ENCODE peak calls at places on chromosome 20, in four cellular contexts. F is HepG2, S is GM12878, N is H1. K is an unnamed sample.

GRCh38 chr20:57072184-57072583 is 194.3 kb downstream of the BMP7 start:
- DNase-seq in F (no peak), S (no peak), N (no peak), K (no peak)

GRCh38 chr20:19594896-19595295 is 163.2 kb upstream of the RIN2 start:
- DNase-seq in F (no peak), S (no peak), N (no peak), K (no peak)

GRCh38 chr20:8534368-8534767 is 402.3 kb downstream of the PLCB1 start:
- DNase-seq in N (no peak), S (no peak), F (no peak), K (no peak)

GRCh38 chr20:57988828-57989227 is 239.6 kb downstream of the ANKRD60 start:
- DNase-seq in N (no peak), S (no peak), F (no peak), K (no peak)

GRCh38 chr20:41177636-41178035 is 40.3 kb downstream of the PLCG1 start:
- DNase-seq in F (no peak), N (peak; percentile 40), S (no peak), K (no peak)

GRCh38 chr20:24353135-24353694 is 116.2 kb upstream of the SYNDIG1 start:
- DNase-seq in S (no peak), F (no peak), N (no peak), K (no peak)

GRCh38 chr20:38165089-38165965 is at the start of gene TGM2:
- DNase-seq in N (peak; percentile 79), F (peak; percentile 87), S (peak; percentile 32), K (peak; percentile 95)

GRCh38 chr20:18907353-18907752 is 93.8 kb downstream of the SCP2D1 start:
- DNase-seq in S (no peak), N (no peak), F (no peak), K (no peak)

GRCh38 chr20:47577271-47577670 is 75.6 kb downstream of the NCOA3 start:
- DNase-seq in S (no peak), F (no peak), N (no peak), K (no peak)

GRCh38 chr20:52676282-52676995 is 295.7 kb upstream of the TSHZ2 start:
- DNase-seq in N (no peak), S (no peak), F (no peak), K (no peak)

GRCh38 chr20:58028123-58028522 is 200.3 kb downstream of the ANKRD60 start:
- DNase-seq in N (peak; percentile 76), S (no peak), F (no peak), K (peak; percentile 10)

GRCh38 chr20:4667371-4667773 is 54.3 kb upstream of the PRND start:
- DNase-seq in S (no peak), N (no peak), F (no peak), K (no peak)

GRCh38 chr20:61725145-61725544 is 340.5 kb downstream of the TAF4 start:
- DNase-seq in N (no peak), S (no peak), F (no peak), K (no peak)

GRCh38 chr20:17569616-17570346 is at the start of gene DSTN:
- DNase-seq in F (peak; percentile 90), S (peak; percentile 38), N (peak; percentile 96), K (peak; percentile 91)

GRCh38 chr20:23613676-23614075 is 8.0 kb upstream of the CST9 start:
- DNase-seq in S (no peak), N (no peak), F (no peak), K (no peak)

GRCh38 chr20:37566590-37567330 is 39.1 kb upstream of the BLCAP start:
- DNase-seq in F (no peak), N (no peak), S (no peak), K (no peak)

GRCh38 chr20:22394583-22394982 is 189.8 kb downstream of the FOXA2 start:
- DNase-seq in F (no peak), S (no peak), N (no peak), K (no peak)

GRCh38 chr20:47998736-47999135 is 213.5 kb upstream of the SULF2 start:
- DNase-seq in S (no peak), N (no peak), F (no peak), K (no peak)

GRCh38 chr20:53949319-53949839 is 121.0 kb downstream of the BCAS1 start:
- DNase-seq in S (no peak), N (peak; percentile 43), F (no peak), K (no peak)

GRCh38 chr20:32190608-32191415 is 16.7 kb downstream of the PLAGL2 start:
- DNase-seq in N (peak; percentile 56), S (no peak), F (no peak), K (no peak)

GRCh38 chr20:1323830-1324597 is 4.9 kb downstream of the SDCBP2 start:
- DNase-seq in N (peak; percentile 33), S (no peak), F (no peak), K (no peak)

GRCh38 chr20:62900692-62901584 is 25.4 kb downstream of the DIDO1 start:
- DNase-seq in N (no peak), F (peak; percentile 70), S (no peak), K (no peak)

GRCh38 chr20:39825950-39826349 is 863.1 kb downstream of the MAFB start:
- DNase-seq in N (no peak), F (no peak), S (peak; percentile 62), K (no peak)

GRCh38 chr20:57553376-57554018 is 7.4 kb upstream of the PCK1 start:
- DNase-seq in S (no peak), N (no peak), F (no peak), K (no peak)

GRCh38 chr20:53642196-53643030 is 48.8 kb upstream of the ZNF217 start:
- DNase-seq in F (peak; percentile 99), S (no peak), N (no peak), K (peak; percentile 80)

GRCh38 chr20:19718880-19719279 is 39.2 kb upstream of the RIN2 start:
- DNase-seq in F (no peak), S (no peak), N (no peak), K (no peak)

GRCh38 chr20:645318-646106 is 7.5 kb downstream of the SRXN1 start:
- DNase-seq in N (peak; percentile 96), S (peak; percentile 25), F (peak; percentile 90), K (peak; percentile 57)

GRCh38 chr20:37535443-37536132 is 7.9 kb upstream of the BLCAP start:
- DNase-seq in F (no peak), N (no peak), S (no peak), K (no peak)

GRCh38 chr20:47055699-47056369 is 161.2 kb downstream of the EYA2 start:
- DNase-seq in N (no peak), F (no peak), S (no peak), K (no peak)

GRCh38 chr20:47524385-47524784 is 22.7 kb downstream of the NCOA3 start:
- DNase-seq in F (no peak), N (no peak), S (no peak), K (no peak)

GRCh38 chr20:3783068-3783489 is 1.8 kb upstream of the SPEF1 start:
- DNase-seq in N (no peak), F (no peak), S (no peak), K (no peak)

GRCh38 chr20:11880694-11881093 is 37.0 kb upstream of the BTBD3 start:
- DNase-seq in S (no peak), N (no peak), F (peak; percentile 24), K (no peak)
- TF ChIP-seq CBX5 in S (no peak), N (no peak), F (no peak), K (no peak)

GRCh38 chr20:33415948-33416347 is 14.6 kb upstream of the CDK5RAP1 start:
- DNase-seq in S (no peak), F (peak; percentile 56), N (peak; percentile 64), K (peak; percentile 63)
- TF ChIP-seq CBX5 in S (no peak), F (peak; percentile 46), N (no peak), K (no peak)

DNA sequence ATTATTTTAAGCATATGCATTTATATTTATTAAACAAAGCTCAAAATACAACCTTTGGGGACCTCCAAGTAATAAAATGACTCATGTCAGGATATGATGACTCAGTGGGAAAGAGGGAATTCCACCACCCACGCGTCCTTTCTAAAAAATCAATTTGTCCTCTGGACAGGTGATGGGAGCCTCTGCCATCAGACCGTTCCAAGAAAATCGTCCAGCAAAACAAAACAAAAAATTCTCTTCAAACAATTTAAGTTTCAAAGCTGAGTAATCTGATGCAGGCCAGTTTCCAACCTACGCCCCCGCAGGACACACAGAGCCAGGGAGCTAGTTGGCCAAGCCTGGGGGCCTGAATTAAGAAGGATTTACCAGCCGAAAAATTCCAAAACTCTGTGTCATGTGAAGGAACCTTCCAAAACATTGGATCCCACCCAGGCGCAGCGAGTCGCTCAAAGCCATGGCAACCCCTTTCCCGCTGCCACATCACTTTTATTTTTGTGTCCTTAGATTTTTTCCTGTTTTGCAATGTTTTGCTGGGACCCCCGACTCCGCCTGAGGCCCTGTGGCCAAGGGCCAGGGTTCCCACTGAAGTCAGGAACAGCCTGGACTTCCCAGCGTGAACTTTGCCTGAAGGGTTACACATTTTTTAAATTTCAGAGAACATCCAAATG is 95.3 kb downstream of the NFATC2 start:
- DNase-seq in S (no peak), N (no peak), F (peak; percentile 49), K (no peak)
- TF ChIP-seq CBX5 in S (no peak), N (no peak), F (no peak), K (no peak)

GRCh38 chr20:34581341-34582189 is 23.0 kb downstream of the MAP1LC3A start:
- DNase-seq in F (no peak), S (peak; percentile 21), N (no peak), K (no peak)

GRCh38 chr20:34585019-34585418 is 26.5 kb downstream of the MAP1LC3A start:
- DNase-seq in F (no peak), N (no peak), S (no peak), K (no peak)

GRCh38 chr20:34582911-34583310 is 24.4 kb downstream of the MAP1LC3A start:
- DNase-seq in F (peak; percentile 59), N (no peak), S (no peak), K (peak; percentile 12)

GRCh38 chr20:34582221-34582620 is 23.7 kb downstream of the MAP1LC3A start:
- DNase-seq in N (no peak), S (no peak), F (no peak), K (no peak)

DNA sequence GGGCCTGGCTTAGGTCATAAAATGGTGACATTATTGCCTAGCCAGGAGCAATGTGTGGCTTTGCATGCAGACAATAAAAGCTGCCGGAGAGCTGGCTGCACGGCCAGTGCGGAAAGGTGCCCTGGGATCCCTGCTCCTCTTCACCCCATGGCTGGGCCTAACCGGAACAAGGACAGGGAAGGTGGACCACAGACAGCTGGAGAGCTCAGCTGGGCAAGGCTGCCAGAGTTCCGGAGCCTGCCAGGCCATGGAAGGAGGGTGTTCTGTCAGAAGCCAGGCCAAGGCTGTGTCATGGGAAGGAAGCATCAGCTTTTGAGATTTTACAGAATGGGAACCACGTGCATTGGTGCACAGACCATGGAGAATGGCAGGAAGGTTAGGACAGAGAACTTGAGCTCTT is 25.0 kb downstream of the MAP1LC3A start:
- DNase-seq in S (no peak), F (no peak), N (no peak), K (no peak)
- TF ChIP-seq CBX5 in S (no peak), F (no peak), N (no peak), K (no peak)